ENCODE peak calls at places on chromosomes 7 and 10, in six cellular contexts. R, J, G, Y, Z and K are unnamed samples.

GRCh38 chr10:92419740-92420553 is 129.0 kb downstream of the MARCHF5 start:
- DNase-seq in R (peak), J (no peak), G (no peak), Y (peak), Z (peak), K (no peak)

GRCh38 chr10:129761573-129761972 is 202.5 kb downstream of the EBF3 start:
- DNase-seq in R (no peak), J (no peak), G (no peak), Y (no peak), Z (no peak), K (no peak)

GRCh38 chr7:83976302-83976701 is 218.3 kb downstream of the SEMA3A start:
- DNase-seq in R (peak), J (peak), G (peak), Y (no peak), Z (no peak), K (peak)

GRCh38 chr10:59383436-59383835 is 21.1 kb upstream of the FAM13C start:
- DNase-seq in R (peak), J (no peak), G (no peak), Y (no peak), Z (no peak), K (no peak)

GRCh38 chr7:73828107-73828803 is 2.5 kb upstream of the CLDN4 start:
- DNase-seq in R (peak), J (peak), G (peak), Y (peak), Z (peak), K (peak)

GRCh38 chr10:52650873-52651272 is 121.7 kb downstream of the MBL2 start:
- DNase-seq in R (no peak), J (no peak), G (no peak), Y (no peak), Z (no peak), K (no peak)

GRCh38 chr10:13784067-13784466 is 197.3 kb downstream of the PRPF18 start:
- DNase-seq in R (peak), J (no peak), G (no peak), Y (peak), Z (peak), K (peak)

GRCh38 chr10:102729090-102730026 is 14.4 kb upstream of the WBP1L start:
- DNase-seq in R (peak), J (no peak), G (peak), Y (peak), Z (peak), K (peak)

GRCh38 chr7:92646966-92647625 is 56.9 kb upstream of the FAM133B start:
- DNase-seq in R (no peak), J (no peak), G (no peak), Y (no peak), Z (no peak), K (no peak)

GRCh38 chr10:17229967-17230682 is 2.1 kb downstream of the VIM start:
- DNase-seq in R (peak), J (peak), G (peak), Y (peak), Z (peak), K (peak)

GRCh38 chr10:96995851-96996250 is 163.8 kb downstream of the LCOR start:
- DNase-seq in R (peak), J (no peak), G (peak), Y (no peak), Z (no peak), K (no peak)

GRCh38 chr7:78770422-78771410 is 682.8 kb downstream of the MAGI2 start:
- DNase-seq in R (no peak), J (no peak), G (no peak), Y (peak), Z (no peak), K (no peak)

GRCh38 chr10:51860257-51860656 is 160.9 kb upstream of the CSTF2T start:
- DNase-seq in R (peak), J (no peak), G (no peak), Y (no peak), Z (no peak), K (peak)

GRCh38 chr7:51075681-51076580 is 240.7 kb downstream of the COBL start:
- DNase-seq in R (no peak), J (no peak), G (no peak), Y (no peak), Z (no peak), K (no peak)

GRCh38 chr10:58512470-58513188 is at the start of gene BICC1:
- DNase-seq in R (peak), J (no peak), G (no peak), Y (peak), Z (peak), K (peak)